ENCODE peak calls at places on chromosomes 16 and 17, in seven cellular contexts. M is K562, V is sigmoid colon, A is GM12878, S is transverse colon, D is H1, Y is suprapubic skin. J is an unnamed sample.
A peak's percentile ranks its signal among the peaks of the same experiment; 100 is the strongest.

GRCh38 chr17:82684207-82684903 is 14.1 kb downstream of the RAB40B start:
- DNase-seq in V (no peak), M (no peak), D (no peak), S (peak; percentile 74), A (peak; percentile 33), Y (no peak), J (no peak)

GRCh38 chr17:68033636-68034451 is 1.7 kb upstream of the KPNA2 start:
- DNase-seq in S (no peak), A (no peak), D (peak; percentile 84), V (no peak), M (peak; percentile 30), Y (no peak), J (no peak)

GRCh38 chr17:80743181-80743771 is 198.6 kb downstream of the RPTOR start:
- DNase-seq in S (no peak), V (no peak), A (no peak), Y (no peak), M (no peak), D (no peak), J (no peak)

GRCh38 chr16:8588703-8589292 is 1.5 kb downstream of the TMEM114 start:
- DNase-seq in A (no peak), D (peak; percentile 64), V (no peak), Y (no peak), S (no peak), M (no peak), J (no peak)

GRCh38 chr16:67311607-67312449 is 14.7 kb downstream of the KCTD19 start:
- DNase-seq in M (no peak), V (no peak), A (peak; percentile 93), S (no peak), Y (no peak), D (no peak), J (peak; percentile 25)

GRCh38 chr16:46650224-46650623 is 29.0 kb upstream of the SHCBP1 start:
- DNase-seq in D (no peak), M (no peak), V (peak; percentile 81), S (no peak), Y (no peak), A (no peak), J (no peak)

GRCh38 chr16:79272141-79272577 is 328.4 kb downstream of the MAF start:
- DNase-seq in M (no peak), V (no peak), A (no peak), Y (no peak), S (peak; percentile 32), D (no peak), J (no peak)

GRCh38 chr17:40597168-40598020 is 32.1 kb upstream of the CCR7 start:
- DNase-seq in D (no peak), V (no peak), Y (no peak), A (no peak), S (no peak), M (no peak), J (no peak)

GRCh38 chr16:53435066-53435688 is 906 bp downstream of the RBL2 start:
- DNase-seq in V (peak; percentile 87), D (no peak), A (peak; percentile 73), S (peak; percentile 79), M (peak; percentile 85), Y (peak; percentile 86), J (peak; percentile 55)

GRCh38 chr16:19348578-19349315 is 63.2 kb downstream of the CLEC19A start:
- DNase-seq in A (no peak), M (no peak), V (no peak), Y (no peak), S (no peak), D (peak; percentile 41), J (no peak)

GRCh38 chr17:7478276-7479138 is 924 bp downstream of the ZBTB4 start:
- DNase-seq in A (no peak), V (peak; percentile 86), Y (no peak), D (no peak), S (peak; percentile 62), M (peak; percentile 50), J (no peak)

GRCh38 chr17:37247825-37248224 is 128.0 kb upstream of the C17orf78 start:
- DNase-seq in A (no peak), V (no peak), S (no peak), Y (no peak), D (no peak), M (no peak), J (no peak)

GRCh38 chr17:7263801-7264078 is 1.5 kb upstream of the CLDN7 start:
- DNase-seq in V (no peak), S (peak; percentile 76), D (no peak), M (no peak), Y (no peak), A (no peak), J (no peak)

GRCh38 chr16:28989363-28989762 is 4.5 kb downstream of the LAT start:
- DNase-seq in D (no peak), M (no peak), S (no peak), V (no peak), Y (no peak), A (no peak), J (no peak)

GRCh38 chr16:48081656-48082055 is 74.1 kb downstream of the ABCC12 start:
- DNase-seq in M (no peak), A (no peak), V (no peak), D (no peak), S (no peak), Y (no peak), J (no peak)

GRCh38 chr17:30332057-30332542 is 1.8 kb downstream of the TMIGD1 start:
- DNase-seq in M (no peak), V (no peak), D (no peak), Y (no peak), S (peak; percentile 24), A (peak; percentile 72), J (no peak)

DNA sequence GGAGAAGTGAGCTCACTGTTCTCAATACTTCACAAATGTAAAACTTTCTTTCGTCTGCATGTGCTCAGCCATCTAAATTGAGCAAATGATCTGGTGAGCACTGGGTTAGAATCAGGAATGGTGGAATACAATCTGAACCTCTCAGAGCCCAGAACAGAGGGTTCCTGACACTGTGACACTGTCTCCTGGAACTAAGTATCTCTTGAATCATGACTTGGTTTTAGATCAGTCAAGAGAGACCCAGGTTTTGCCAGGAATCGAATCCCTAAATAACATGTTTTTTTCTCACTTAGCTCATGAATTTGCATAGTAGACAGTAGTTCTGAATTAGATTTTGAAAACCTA is 49.3 kb downstream of the SF3B3 start:
- DNase-seq in Y (no peak), M (no peak), D (no peak), S (no peak), A (no peak), V (no peak), J (no peak)
- H3K36me3 ChIP-seq in Y (peaks cover 57% of the 10 kb centered on the region), M (peaks cover 69% of the 10 kb centered on the region), D (peaks cover 65% of the 10 kb centered on the region), S (no peaks in the 10 kb centered on the region), A (peaks cover 42% of the 10 kb centered on the region), V (peaks cover 48% of the 10 kb centered on the region), J (peaks cover 55% of the 10 kb centered on the region)

DNA sequence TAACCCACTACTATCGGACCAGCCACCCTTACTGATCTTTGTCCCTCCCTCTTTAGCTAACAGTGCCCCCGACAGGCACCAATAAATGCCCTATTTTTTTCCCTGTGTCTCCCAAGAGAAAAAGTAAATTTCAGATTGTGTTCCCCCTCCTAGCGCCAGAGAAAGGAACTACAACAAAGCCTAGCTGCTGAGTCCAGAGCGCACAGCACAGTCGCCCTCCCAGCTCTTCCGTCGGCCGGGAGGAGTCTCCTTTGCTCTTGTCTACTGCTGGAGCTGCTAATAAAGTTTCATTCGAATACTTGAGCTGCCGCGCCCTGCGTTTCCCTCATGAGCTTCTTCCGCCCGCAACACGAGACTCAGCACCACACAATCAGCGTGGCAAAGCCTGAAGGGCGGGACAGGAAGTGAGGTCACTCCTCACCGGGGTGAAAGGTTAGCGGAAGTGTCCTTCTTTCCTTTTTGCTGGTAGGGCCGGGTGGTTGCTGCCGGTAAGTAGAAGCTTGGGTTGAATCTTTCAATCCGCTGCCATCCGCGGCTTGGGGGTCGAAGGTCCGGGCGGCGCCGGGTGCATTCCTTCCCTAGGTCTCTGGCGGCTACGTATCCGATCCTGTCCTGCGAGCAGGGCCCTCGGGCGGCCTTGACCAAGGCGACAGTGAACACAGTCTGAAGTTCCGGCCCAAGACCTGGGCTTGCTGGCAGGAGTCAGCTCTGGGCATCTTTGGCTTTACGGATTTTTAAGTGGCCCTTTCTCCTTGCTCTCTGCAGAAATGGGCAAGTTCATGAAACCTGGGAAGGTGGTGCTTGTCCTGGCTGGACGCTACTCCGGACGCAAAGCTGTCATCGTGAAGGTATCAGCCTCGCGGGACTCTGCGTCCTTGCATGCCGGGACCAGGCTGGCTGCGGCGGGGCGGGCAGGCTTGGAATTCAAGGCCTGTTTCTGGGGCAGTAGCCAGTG is at the start of gene RPL27:
- DNase-seq in M (peak; percentile 93), Y (peak; percentile 98), A (peak; percentile 100), V (peak; percentile 100), D (peak; percentile 99), S (peak; percentile 99), J (peak; percentile 98)
- TF ChIP-seq EP300 in M (peak; percentile 81), Y (no peak), A (no peak), V (no peak), D (peak; percentile 68), S (peak; percentile 27), J (peak; percentile 98)

GRCh38 chr16:84144859-84145639 is at the start of the genes DNAAF1 and HSDL1:
- DNase-seq in Y (peak; percentile 92), V (peak; percentile 94), D (peak; percentile 67), A (peak; percentile 32), M (peak; percentile 99), S (peak; percentile 94), J (peak; percentile 79)
- TF ChIP-seq CTCF in Y (no peak), V (no peak), D (peak; percentile 19), A (no peak), M (peak; percentile 22), S (no peak), J (no peak)

GRCh38 chr17:35664685-35665084 is 66.8 kb upstream of the RASL10B start:
- DNase-seq in V (no peak), S (no peak), D (no peak), M (no peak), A (no peak), Y (no peak), J (no peak)
- H3K36me3 ChIP-seq in V (peaks cover 9% of the 10 kb centered on the region), S (no peaks in the 10 kb centered on the region), D (no peaks in the 10 kb centered on the region), M (peaks cover 90% of the 10 kb centered on the region), A (no peaks in the 10 kb centered on the region), Y (peaks cover 21% of the 10 kb centered on the region), J (peaks cover 28% of the 10 kb centered on the region)

DNA sequence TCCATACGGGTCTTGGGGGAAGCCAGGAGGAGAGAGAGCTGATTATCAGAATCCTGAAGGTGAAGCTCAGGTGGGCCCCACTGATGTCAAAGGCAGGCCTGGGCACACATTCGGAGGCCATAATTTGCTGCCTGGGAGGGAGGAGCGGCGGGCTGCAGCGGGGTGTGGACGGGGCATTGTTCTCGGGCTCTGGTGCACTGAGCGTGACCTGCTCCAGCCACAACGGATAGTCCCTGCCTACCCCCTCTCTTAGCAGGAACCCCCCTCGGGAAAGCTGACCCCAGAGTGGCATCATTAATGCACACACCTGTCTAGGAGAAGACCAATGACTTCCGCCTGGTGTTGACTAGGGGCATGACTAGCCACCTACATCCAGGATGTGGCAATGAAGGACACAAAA is 156.0 kb downstream of the C16orf78 start:
- DNase-seq in Y (no peak), A (peak; percentile 47), M (no peak), D (no peak), S (no peak), V (no peak), J (no peak)
- TF ChIP-seq EP300 in Y (no peak), A (peak; percentile 31), M (no peak), D (no peak), S (no peak), V (no peak), J (no peak)

J was measured in tibial nerve.